ENCODE peak calls at places on chromosomes 7 and 10, in four cellular contexts. I is GM12878, S is IMR-90, A is K562. R is an unnamed sample.
A peak's percentile ranks its signal among the peaks of the same experiment; 100 is the strongest.

GRCh38 chr7:7554021-7554432 is 12.7 kb upstream of the MIOS start:
- DNase-seq in I (no peak), S (no peak), A (no peak), R (no peak)

GRCh38 chr10:61503051-61503450 is 49.9 kb upstream of the TMEM26 start:
- DNase-seq in A (no peak), I (no peak), S (peak; percentile 58), R (no peak)

GRCh38 chr7:79782906-79783305 is 329.4 kb upstream of the MAGI2 start:
- DNase-seq in I (no peak), S (no peak), A (no peak), R (no peak)

GRCh38 chr10:70364001-70364771 is 18.2 kb downstream of the LRRC20 start:
- DNase-seq in I (peak; percentile 65), S (peak; percentile 99), A (peak; percentile 93), R (peak; percentile 79)

GRCh38 chr7:114405427-114405826 is 9.2 kb upstream of the FOXP2 start:
- DNase-seq in I (no peak), S (no peak), A (peak; percentile 15), R (no peak)

GRCh38 chr10:102641398-102641797 is 2.9 kb upstream of the TRIM8 start:
- DNase-seq in A (no peak), S (no peak), I (no peak), R (no peak)

GRCh38 chr10:69382382-69383117 is 34.2 kb downstream of the TACR2 start:
- DNase-seq in S (peak; percentile 95), A (no peak), I (no peak), R (no peak)

GRCh38 chr10:117647306-117647705 is 104.8 kb downstream of the EMX2 start:
- DNase-seq in A (no peak), S (no peak), I (no peak), R (no peak)

GRCh38 chr10:5461201-5461585 is 38.2 kb downstream of the CALML5 start:
- DNase-seq in S (no peak), I (no peak), A (no peak), R (no peak)

GRCh38 chr7:157668884-157669767 is 332.3 kb downstream of the DNAJB6 start:
- DNase-seq in S (no peak), A (no peak), I (no peak), R (no peak)

DNA sequence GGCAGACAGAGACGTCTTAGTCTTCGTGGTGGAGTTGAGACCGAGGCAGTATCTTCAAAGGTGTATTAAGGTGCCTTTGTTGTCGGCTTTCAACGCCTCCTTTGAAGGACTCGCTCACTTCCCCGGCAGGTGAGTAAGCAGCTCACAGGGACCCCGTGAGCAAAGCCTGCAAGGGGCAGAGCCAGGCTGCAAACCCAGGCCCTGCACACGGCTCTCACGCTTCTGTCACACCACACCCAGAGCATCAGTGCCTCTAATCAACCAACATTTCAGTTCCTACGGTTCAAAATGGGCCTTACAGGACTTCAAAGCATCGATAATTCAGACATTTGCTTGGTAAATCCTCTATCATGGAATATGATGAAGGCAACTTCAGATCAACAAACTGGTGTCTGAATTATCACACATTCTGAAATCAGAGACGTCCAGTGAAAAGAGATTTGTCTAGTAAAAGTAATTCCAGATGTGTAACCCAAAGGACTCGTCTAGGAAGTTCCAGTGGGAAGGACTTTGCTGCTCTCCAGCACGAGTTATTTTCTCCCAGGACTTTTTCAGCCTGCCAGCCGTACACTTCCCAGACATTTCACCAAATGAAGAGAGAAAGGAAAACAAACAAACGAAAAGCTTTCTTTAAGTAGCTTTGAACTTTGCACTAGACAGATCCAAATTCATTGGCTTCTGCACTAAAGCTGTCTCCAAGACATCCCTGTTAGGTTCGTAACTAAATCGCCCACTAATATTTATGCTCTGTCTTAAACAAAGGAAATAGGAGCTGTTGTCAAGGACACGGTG is 64.6 kb upstream of the INSIG1 start:
- DNase-seq in I (no peak), A (no peak), S (peak; percentile 67), R (no peak)
- TF ChIP-seq FOS in I (no peak), A (no peak), S (no peak), R (no peak)

GRCh38 chr10:27561362-27561761 is 57.3 kb downstream of the RAB18 start:
- DNase-seq in I (no peak), A (no peak), S (no peak), R (no peak)
- TF ChIP-seq FOS in I (no peak), A (no peak), S (no peak), R (no peak)

DNA sequence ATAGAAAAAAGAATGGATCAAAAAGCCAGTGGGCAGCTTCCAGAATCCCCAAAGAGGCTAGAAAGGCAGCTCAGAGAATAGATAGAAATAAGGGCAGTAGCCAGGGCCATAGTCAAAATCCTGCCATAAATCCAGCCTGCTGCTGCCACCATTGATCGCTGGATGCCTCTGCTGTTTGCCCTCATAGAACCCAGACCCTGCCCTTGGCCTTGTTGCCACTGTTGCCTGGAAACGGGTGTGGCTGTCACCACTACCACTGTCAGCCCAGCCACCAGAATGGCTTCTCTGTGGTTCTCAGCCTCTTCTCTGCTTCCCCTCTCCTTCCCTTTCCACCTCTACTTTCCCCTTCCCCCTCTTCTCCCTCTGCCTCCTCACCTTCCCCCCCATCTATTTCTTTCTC is 57.8 kb downstream of the HHEX start:
- DNase-seq in A (no peak), S (no peak), I (no peak), R (no peak)
- TF ChIP-seq FOS in A (no peak), S (no peak), I (no peak), R (no peak)

DNA sequence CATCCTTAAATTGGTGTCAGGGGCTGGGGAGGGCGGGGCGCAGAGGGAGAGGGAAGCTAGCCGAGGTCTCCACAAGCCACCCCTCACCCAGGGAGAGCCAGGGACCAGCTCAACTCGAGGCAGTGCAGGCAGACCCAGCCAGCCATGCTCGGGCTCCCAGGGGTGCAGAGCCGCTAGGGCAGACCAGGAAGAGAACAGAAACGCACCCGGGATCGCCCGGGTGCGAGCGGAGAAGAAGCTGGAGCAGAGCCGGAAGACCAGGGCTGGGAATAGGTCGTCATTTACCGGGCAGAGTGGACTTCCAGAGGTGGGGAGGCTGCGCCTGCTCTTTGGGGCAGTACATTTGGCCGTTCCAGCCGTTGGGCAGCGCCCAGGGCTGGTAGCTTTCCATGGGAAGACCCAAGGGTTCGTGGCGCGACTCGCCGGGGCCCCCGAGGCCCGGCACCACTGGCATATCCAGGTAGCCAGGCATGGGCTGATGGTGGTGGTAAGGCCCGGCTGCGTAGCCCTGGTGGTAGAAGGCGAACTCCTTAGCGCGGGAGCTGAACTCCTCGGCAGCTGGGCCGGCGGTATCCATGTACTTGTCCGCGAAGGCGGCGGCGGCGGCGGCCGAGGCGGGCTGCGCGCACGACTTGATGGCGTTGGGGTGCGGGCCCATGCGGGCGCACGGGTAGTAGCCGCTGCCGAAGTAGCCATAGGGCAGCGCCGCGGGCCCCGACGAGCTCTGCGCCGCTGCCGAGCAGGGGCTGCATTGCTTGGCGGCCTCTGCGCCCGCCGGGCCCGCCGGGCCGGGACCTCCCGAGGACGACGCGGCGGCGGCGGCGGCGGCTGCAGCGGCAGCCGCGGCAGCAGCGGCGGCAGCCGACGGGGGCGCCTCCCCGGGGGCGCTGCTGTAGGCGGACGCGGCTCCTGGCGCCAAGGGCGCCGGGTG is 755 bp downstream of the HOXA13 start:
- DNase-seq in S (no peak), A (no peak), I (no peak), R (no peak)
- TF ChIP-seq FOS in S (no peak), A (no peak), I (no peak), R (no peak)

DNA sequence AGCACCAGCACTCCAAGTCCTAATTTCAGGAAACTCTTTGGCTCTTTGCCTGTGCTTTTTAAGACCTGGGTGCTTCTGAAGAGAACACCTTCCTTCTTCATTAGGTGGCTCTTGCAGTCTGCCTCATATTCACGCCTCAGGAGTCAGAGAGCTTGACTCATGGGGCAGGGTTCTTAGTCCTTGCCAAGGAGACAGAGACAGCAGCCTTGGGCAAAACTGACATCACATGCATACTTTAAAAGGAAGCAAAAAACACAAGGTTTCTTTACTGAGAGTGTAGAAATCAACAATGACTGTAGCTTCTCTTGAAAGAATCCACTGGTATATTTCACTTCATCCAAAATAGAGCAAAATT is 780.6 kb downstream of the INHBA start:
- DNase-seq in I (no peak), A (no peak), S (peak; percentile 73), R (no peak)
- TF ChIP-seq FOS in I (no peak), A (no peak), S (no peak), R (no peak)